ENCODE peak calls at places on chromosomes 7 and 10, in nine cellular contexts. H is suprapubic skin, T is IMR-90, Q is adrenal gland, G is stomach, R is tibial nerve, K is H1, L is spleen, V is transverse colon. B is an unnamed sample.

GRCh38 chr10:98790817-98791216 is 344.1 kb upstream of the HPS1 start:
- DNase-seq in H (no peak), T (peak), R (no peak), V (no peak), Q (no peak), G (no peak), K (no peak), L (no peak), B (no peak)

GRCh38 chr10:31490858-31491504 is 172.0 kb downstream of the ZEB1 start:
- DNase-seq in L (no peak), V (no peak), R (no peak), K (peak), Q (no peak), G (no peak), H (no peak), T (peak), B (no peak)

GRCh38 chr10:7696545-7696944 is 6.6 kb upstream of the ITIH2 start:
- DNase-seq in G (peak), L (no peak), H (no peak), Q (no peak), T (no peak), K (no peak), R (no peak), V (no peak), B (peak)

GRCh38 chr10:80272793-80273522 is 16.5 kb downstream of the MAT1A start:
- DNase-seq in T (no peak), H (no peak), Q (peak), L (no peak), V (no peak), G (peak), R (no peak), K (no peak), B (peak)

GRCh38 chr10:125002423-125003145 is 60.7 kb downstream of the ZRANB1 start:
- DNase-seq in T (no peak), L (peak), R (no peak), H (peak), G (peak), K (no peak), Q (peak), V (no peak), B (peak)

GRCh38 chr7:142568430-142569097 is 180.7 kb upstream of the PRSS1 start:
- DNase-seq in V (no peak), G (no peak), R (no peak), Q (no peak), H (no peak), T (peak), K (no peak), L (no peak), B (no peak)

GRCh38 chr7:128728608-128729007 is 10.6 kb upstream of the CALU start:
- DNase-seq in H (no peak), R (no peak), L (no peak), V (no peak), K (no peak), Q (no peak), G (no peak), T (peak), B (no peak)

GRCh38 chr10:34181545-34182300 is 633.4 kb downstream of the PARD3 start:
- DNase-seq in Q (no peak), K (no peak), T (peak), H (no peak), R (no peak), L (no peak), V (no peak), G (no peak), B (no peak)

GRCh38 chr7:6172331-6173295 is 99.8 kb downstream of the CYTH3 start:
- DNase-seq in V (no peak), H (no peak), L (no peak), Q (no peak), K (no peak), T (peak), G (no peak), R (no peak), B (no peak)

DNA sequence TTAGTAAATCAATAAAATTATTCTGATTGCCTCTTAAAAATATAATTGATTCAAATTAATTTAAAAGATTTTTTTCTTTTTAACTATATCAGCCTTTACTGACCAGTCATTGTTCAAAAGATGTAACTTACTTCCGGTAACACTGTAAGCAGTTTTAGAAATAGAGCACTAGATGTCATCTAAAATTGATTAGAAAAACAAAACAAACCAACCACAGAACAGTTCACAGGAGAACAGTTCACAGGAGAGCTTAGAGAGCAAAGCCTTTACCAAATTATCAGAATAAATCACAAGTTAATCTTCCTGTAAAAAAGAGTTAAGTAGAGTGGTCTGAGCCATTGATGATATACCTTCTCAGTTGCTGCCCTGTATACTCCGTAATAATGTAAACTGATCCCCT is 133.3 kb upstream of the DGKB start:
- DNase-seq in K (no peak), V (no peak), T (no peak), H (no peak), L (no peak), G (no peak), R (no peak), Q (no peak), B (no peak)
- TF ChIP-seq CTCF in K (no peak), V (no peak), T (no peak), H (no peak), L (no peak), G (no peak), R (no peak), Q (no peak), B (no peak)

DNA sequence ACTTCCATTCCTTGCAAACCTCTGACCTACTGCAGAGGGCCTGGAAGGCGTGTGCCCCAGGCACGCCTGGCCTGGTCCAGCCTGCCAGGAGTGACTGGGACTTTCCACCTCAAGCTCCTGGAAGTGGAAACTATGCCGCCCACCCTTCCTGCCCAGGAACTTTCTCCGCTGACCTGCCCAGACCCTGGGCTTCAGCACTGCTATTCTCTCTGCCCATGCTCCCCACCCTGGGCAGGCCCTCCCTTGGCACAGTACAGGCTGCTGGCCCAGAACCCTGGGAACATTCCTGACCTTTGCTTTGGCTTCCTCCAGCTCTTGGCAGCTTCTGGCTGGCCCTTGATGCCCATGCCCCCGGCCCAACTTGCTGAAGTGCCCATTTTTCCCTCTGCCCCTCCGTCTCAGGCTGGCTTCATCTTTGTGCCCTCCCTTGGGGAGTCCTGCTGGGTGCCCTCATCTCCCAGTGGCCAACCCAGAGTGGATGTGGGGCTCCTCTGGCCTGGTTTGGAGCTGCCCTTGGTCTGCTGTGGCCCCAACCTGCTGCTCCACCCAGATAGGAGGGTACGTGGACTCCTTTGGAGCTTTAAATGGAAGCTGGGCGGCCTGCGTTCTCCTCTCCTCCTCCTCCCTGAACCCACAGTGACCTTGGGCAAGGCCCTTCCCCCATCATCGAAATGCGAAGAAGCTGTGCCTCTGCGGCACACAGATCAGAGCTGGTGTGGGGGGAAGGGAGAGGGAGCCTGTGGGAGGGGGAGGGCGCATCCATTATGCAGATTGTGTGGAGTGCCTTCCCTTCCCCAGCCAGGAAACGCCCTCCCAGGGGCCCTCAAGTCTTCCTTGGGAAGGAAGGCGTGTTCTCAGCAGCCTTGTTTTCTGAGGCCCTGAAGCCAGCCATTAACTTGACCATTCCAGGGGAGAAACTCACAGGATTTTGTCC is 3.4 kb downstream of the MMRN2 start:
- DNase-seq in K (peak), R (peak), G (no peak), H (peak), L (peak), Q (peak), T (peak), V (no peak), B (peak)
- TF ChIP-seq POLR2A in K (no peak), R (no peak), G (no peak), H (no peak), L (no peak), Q (peak), T (no peak), V (no peak), B (no peak)

GRCh38 chr7:141258559-141258958 is 184.7 kb downstream of the TMEM178B start:
- DNase-seq in L (no peak), H (no peak), G (no peak), R (no peak), K (no peak), V (no peak), T (no peak), Q (no peak), B (no peak)
- TF ChIP-seq CTCF in L (no peak), H (no peak), G (no peak), R (no peak), K (no peak), V (no peak), T (no peak), Q (no peak), B (no peak)

GRCh38 chr10:102119417-102120141 is 589 bp downstream of the LDB1 start:
- DNase-seq in V (peak), T (peak), G (peak), R (peak), K (peak), L (peak), Q (peak), H (peak), B (peak)
- TF ChIP-seq POLR2A in V (peak), T (no peak), G (no peak), R (no peak), K (peak), L (no peak), Q (no peak), H (peak), B (no peak)

DNA sequence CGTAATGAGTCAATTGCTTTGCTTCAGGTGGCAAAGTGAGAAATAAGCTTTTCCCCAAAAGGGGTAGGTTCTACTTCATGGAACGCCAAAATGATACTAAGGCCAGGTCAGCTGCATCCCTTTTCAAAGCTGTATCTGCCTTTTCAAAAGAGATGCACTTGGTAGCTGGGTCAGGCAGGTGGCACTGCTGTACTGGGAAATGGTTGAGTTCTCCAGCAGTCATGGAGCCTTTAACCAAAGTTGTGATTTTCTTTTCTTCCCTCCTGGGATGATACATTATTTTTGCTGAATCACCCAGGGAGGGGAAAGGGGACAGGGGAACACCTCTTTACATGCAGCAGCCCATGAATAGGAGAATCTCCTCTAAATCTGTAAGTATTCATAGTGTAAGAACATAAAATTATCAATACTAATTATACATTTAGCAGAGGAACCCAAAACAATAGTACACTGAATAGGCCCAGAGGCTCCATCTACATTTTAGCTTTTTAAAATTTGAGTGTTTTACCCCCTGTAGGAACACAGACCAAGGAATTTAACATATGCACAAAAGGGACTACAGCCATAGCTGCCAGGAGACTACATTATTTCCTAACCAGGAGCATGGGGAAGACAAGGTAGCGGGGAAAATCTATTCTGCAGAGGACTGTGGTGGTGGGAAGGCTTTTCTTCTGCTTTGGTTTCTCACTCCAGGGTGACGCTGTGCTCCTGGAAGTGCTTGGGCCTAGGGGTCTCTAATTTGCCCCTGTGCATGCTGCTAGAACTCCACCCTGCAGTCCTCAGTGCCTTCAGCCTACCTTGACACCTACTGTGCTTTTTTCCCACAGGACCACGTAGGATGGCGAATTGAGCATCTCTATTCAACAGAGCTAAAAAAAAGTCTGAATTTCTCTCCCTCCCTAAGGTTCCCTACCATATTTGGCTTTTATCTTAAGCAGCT is 6.4 kb upstream of the GPR22 start:
- DNase-seq in K (no peak), G (peak), L (peak), V (peak), H (no peak), T (peak), Q (peak), R (peak), B (peak)
- TF ChIP-seq CTCF in K (peak), G (peak), L (peak), V (peak), H (peak), T (peak), Q (peak), R (peak), B (peak)

GRCh38 chr10:28127881-28128280 is 129.0 kb upstream of the ODAD2 start:
- DNase-seq in K (no peak), L (no peak), H (no peak), V (no peak), T (peak), G (no peak), Q (no peak), R (no peak), B (no peak)

GRCh38 chr10:28130267-28130666 is 131.4 kb upstream of the ODAD2 start:
- DNase-seq in H (no peak), K (no peak), G (no peak), R (no peak), V (no peak), L (no peak), T (peak), Q (no peak), B (no peak)

GRCh38 chr10:28120043-28120749 is 121.3 kb upstream of the ODAD2 start:
- DNase-seq in H (no peak), K (no peak), G (no peak), Q (peak), L (no peak), R (no peak), T (no peak), V (no peak), B (peak)

GRCh38 chr10:28120795-28121194 is 121.9 kb upstream of the ODAD2 start:
- DNase-seq in K (no peak), T (no peak), Q (no peak), H (no peak), R (no peak), V (no peak), G (no peak), L (no peak), B (no peak)

DNA sequence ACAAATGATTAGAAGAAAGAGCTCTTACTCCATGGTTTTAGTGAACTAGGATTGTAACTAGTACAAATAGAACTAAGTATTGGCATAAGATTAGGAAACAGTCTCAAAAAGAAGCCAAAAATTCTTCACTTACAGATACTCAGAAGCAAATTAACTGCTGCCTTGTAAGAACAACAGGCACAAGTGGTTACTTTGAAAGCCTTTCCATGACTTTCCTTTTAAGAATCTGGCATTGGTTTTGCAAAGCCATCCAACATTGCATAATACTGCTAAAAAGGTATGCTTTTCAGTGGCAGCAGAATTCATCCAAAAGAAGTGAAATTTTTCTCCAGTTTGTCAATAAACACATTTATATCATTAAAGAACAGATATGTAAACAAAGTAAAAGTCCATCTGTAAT is 126.8 kb upstream of the ODAD2 start:
- DNase-seq in L (no peak), H (no peak), G (no peak), K (no peak), T (peak), R (no peak), V (no peak), Q (no peak), B (no peak)
- TF ChIP-seq POLR2A in L (no peak), H (no peak), G (no peak), K (no peak), T (no peak), R (no peak), V (no peak), Q (no peak), B (no peak)

GRCh38 chr7:76315372-76315771 is 12.9 kb downstream of the HSPB1 start:
- DNase-seq in L (peak), K (no peak), V (peak), R (no peak), H (no peak), G (no peak), Q (no peak), T (no peak), B (no peak)
- TF ChIP-seq CTCF in L (no peak), K (no peak), V (no peak), R (no peak), H (no peak), G (no peak), Q (no peak), T (no peak), B (no peak)

GRCh38 chr10:3805227-3805790 is 20.3 kb upstream of the KLF6 start:
- DNase-seq in V (no peak), L (no peak), K (no peak), Q (no peak), T (peak), H (no peak), G (no peak), R (no peak), B (no peak)

GRCh38 chr10:3806603-3807002 is 21.6 kb upstream of the KLF6 start:
- DNase-seq in Q (no peak), H (no peak), V (peak), K (no peak), T (peak), L (no peak), G (peak), R (no peak), B (no peak)

GRCh38 chr10:3807221-3807927 is 22.4 kb upstream of the KLF6 start:
- DNase-seq in R (no peak), K (no peak), H (no peak), Q (no peak), L (no peak), V (no peak), G (no peak), T (no peak), B (no peak)

GRCh38 chr10:3803884-3804741 is 19.1 kb upstream of the KLF6 start:
- DNase-seq in V (no peak), G (no peak), H (no peak), T (peak), Q (no peak), K (no peak), L (no peak), R (no peak), B (no peak)

DNA sequence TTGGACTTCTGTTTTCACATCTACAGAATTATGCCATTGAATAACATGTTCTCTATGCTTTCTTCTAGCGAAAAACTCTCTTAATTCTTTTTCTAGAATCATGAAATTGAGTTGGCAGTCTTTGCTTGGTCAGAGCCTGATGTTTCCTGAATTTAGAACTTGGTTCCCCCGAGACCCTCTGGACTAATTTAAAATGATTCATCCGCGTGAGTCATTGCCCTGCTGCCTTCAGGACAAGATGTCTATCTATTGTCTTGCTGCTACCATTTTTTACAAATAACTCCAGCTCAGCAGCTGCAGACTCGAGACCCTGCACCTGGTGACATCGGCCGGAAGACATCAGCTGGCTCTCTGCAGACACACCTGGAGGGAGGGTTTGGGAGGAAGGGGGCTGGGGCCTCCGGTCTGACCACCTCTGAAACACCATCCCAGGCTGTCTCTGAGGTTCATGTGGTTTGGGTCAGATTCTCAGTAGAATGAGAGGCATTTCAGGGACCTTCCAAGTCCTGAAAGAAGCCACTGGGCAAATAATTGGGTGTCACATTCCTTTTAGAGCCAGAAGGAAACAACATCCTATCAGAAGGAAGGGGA is 20.9 kb upstream of the KLF6 start:
- DNase-seq in L (peak), V (peak), G (no peak), R (no peak), K (no peak), H (no peak), Q (no peak), T (peak), B (no peak)
- TF ChIP-seq POLR2A in L (no peak), V (no peak), G (no peak), R (no peak), K (no peak), H (no peak), Q (no peak), T (no peak), B (no peak)

DNA sequence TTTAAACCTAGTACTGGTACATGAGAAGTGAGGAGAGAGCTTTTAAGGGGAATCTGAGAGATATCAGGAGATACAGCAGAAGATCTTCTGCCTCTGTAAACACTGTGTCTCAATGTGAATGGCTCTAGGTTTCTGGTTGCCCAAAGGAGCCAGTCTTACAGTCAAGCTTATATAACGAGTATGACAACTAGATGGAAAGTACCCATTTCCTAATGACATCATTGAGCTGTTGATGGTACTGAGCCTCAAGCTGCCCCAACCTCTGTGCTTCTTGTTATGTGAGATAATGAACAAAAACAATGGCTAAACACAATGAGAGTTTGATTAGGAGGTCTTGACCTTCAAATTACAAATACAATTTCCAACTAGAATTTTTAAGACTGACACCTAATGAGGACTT is 451.5 kb downstream of the SORCS1 start:
- DNase-seq in G (no peak), T (no peak), Q (no peak), R (no peak), H (no peak), L (no peak), K (no peak), V (no peak), B (no peak)
- TF ChIP-seq CTCF in G (no peak), T (no peak), Q (no peak), R (no peak), H (no peak), L (no peak), K (no peak), V (no peak), B (no peak)

B was measured in right lobe of liver.